ENCODE peak calls at places on chromosome 10, in four cellular contexts. U, I, H and F are unnamed samples.

GRCh38 chr10:103184615-103185014 is 8.5 kb downstream of the NT5C2 start:
- DNase-seq in U (peak), I (peak), H (no peak), F (no peak)

GRCh38 chr10:89837173-89838001 is 136.0 kb downstream of the KIF20B start:
- DNase-seq in U (peak), I (peak), H (no peak), F (no peak)

GRCh38 chr10:27822286-27822685 is 76.7 kb upstream of the MKX start:
- DNase-seq in U (peak), I (no peak), H (no peak), F (peak)

GRCh38 chr10:6743291-6743849 is 163.3 kb upstream of the PRKCQ start:
- DNase-seq in U (no peak), I (peak), H (no peak), F (no peak)

GRCh38 chr10:13206546-13207443 is 27.4 kb downstream of the UCMA start:
- DNase-seq in U (peak), I (peak), H (no peak), F (peak)

GRCh38 chr10:119863951-119864565 is 8.6 kb downstream of the MCMBP start:
- DNase-seq in U (no peak), I (no peak), H (no peak), F (no peak)

GRCh38 chr10:106082865-106083264 is 1081.6 kb downstream of the SORCS1 start:
- DNase-seq in U (peak), I (peak), H (no peak), F (no peak)

GRCh38 chr10:76127984-76128589 is 696.7 kb downstream of the LRMDA start:
- DNase-seq in U (no peak), I (no peak), H (no peak), F (no peak)

GRCh38 chr10:77501152-77501845 is 136.3 kb downstream of the KCNMA1 start:
- DNase-seq in U (peak), I (peak), H (no peak), F (peak)

GRCh38 chr10:92839191-92840085 is 8.9 kb upstream of the EXOC6 start:
- DNase-seq in U (peak), I (peak), H (no peak), F (no peak)

GRCh38 chr10:61897671-61898434 is 3.6 kb upstream of the ARID5B start:
- DNase-seq in U (peak), I (peak), H (no peak), F (no peak)

GRCh38 chr10:47282657-47283018 is 17.4 kb upstream of the GDF10 start:
- DNase-seq in U (no peak), I (no peak), H (no peak), F (no peak)

GRCh38 chr10:95657250-95657649 is 739 bp upstream of the ALDH18A1 start:
- DNase-seq in U (no peak), I (no peak), H (no peak), F (no peak)

GRCh38 chr10:93061594-93062498 is 1.2 kb downstream of the CYP26C1 start:
- DNase-seq in U (peak), I (peak), H (no peak), F (no peak)

GRCh38 chr10:11043039-11043438 is 25.4 kb downstream of the CELF2 start:
- DNase-seq in U (no peak), I (no peak), H (no peak), F (no peak)

GRCh38 chr10:76546411-76546810 is 1091.2 kb downstream of the KCNMA1 start:
- DNase-seq in U (no peak), I (no peak), H (no peak), F (no peak)

GRCh38 chr10:31166606-31167005 is 134.9 kb upstream of the ZNF438 start:
- DNase-seq in U (no peak), I (peak), H (no peak), F (no peak)

GRCh38 chr10:62548686-62549085 is 174.5 kb downstream of the ZNF365 start:
- DNase-seq in U (no peak), I (no peak), H (no peak), F (no peak)

GRCh38 chr10:102652170-102652926 is 8.1 kb downstream of the TRIM8 start:
- DNase-seq in U (no peak), I (no peak), H (no peak), F (no peak)

GRCh38 chr10:94230134-94230785 is 132.5 kb downstream of the NOC3L start:
- DNase-seq in U (no peak), I (no peak), H (no peak), F (no peak)

GRCh38 chr10:64430690-64431323 is 909.6 kb downstream of the REEP3 start:
- DNase-seq in U (peak), I (peak), H (peak), F (no peak)

GRCh38 chr10:95741807-95742528 is 14.0 kb upstream of the ENTPD1 start:
- DNase-seq in U (peak), I (no peak), H (no peak), F (no peak)

GRCh38 chr10:122159159-122159970 is 111.7 kb upstream of the BTBD16 start:
- DNase-seq in U (peak), I (no peak), H (no peak), F (no peak)

GRCh38 chr10:116118851-116119250 is 154.2 kb downstream of the GFRA1 start:
- DNase-seq in U (no peak), I (no peak), H (no peak), F (no peak)

GRCh38 chr10:16828114-16828568 is 10.9 kb upstream of the RSU1 start:
- DNase-seq in U (peak), I (peak), H (peak), F (peak)

GRCh38 chr10:77643795-77644468 is 6.3 kb upstream of the KCNMA1 start:
- DNase-seq in U (peak), I (peak), H (no peak), F (peak)

GRCh38 chr10:130747946-130748345 is 563.6 kb downstream of the TCERG1L start:
- DNase-seq in U (no peak), I (no peak), H (no peak), F (no peak)

GRCh38 chr10:104130041-104130440 is 8.1 kb downstream of the SFR1 start:
- DNase-seq in U (no peak), I (no peak), H (no peak), F (no peak)

GRCh38 chr10:7157091-7157490 is 253.7 kb downstream of the SFMBT2 start:
- DNase-seq in U (no peak), I (no peak), H (no peak), F (no peak)

DNA sequence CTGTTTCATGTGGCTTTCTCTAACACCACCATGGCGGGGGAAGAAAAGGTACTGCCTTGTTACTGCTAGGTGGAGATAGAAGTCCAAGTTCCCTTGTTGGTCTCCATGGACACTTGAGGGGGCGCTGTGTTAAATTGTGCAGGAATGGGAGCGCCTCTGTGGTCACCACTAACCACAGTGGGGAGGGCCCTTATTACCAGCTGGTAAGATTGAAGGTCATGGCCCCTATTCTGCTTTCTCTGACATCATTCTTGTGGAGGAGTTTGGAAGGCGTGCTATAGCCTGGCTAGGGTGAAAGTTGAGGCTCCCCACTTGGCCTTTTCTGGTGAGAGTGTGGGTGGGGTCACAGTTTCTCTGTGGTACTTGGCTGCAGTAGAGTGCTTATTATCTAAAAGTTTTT is 14.9 kb upstream of the MXI1 start:
- DNase-seq in U (no peak), I (no peak), H (no peak), F (no peak)
- TF ChIP-seq CTCF in U (peak), I (no peak), H (peak), F (peak)

DNA sequence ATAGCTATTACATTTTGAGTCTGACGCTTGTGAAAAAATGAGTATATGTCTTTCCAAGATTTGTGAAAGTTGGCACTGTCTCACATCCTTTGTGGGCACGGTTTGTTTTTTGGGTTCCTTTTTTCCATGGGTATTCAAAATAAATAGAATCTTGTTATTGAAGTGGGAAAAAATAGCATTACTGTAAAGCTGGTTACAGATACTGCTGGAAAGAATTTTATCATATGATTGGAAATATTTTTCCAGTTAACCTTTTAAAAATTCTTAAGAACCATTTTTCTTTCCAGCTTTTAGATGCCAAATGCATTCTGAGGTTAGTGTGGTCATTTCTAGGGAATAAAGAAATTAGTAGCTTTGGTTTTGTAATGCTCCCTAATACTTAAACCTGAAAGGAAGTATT is 11.4 kb downstream of the NET1 start:
- DNase-seq in U (no peak), I (no peak), H (no peak), F (no peak)
- H3K4me3 ChIP-seq in U (no peak), I (no peak), H (no peak), F (no peak)

GRCh38 chr10:109929501-109930219 is 6.3 kb upstream of the XPNPEP1 start:
- DNase-seq in U (no peak), I (no peak), H (no peak), F (no peak)
- TF ChIP-seq CTCF in U (no peak), I (no peak), H (no peak), F (no peak)

GRCh38 chr10:29849886-29850285 is 209.5 kb downstream of the JCAD start:
- DNase-seq in U (peak), I (no peak), H (no peak), F (peak)

GRCh38 chr10:29846881-29847280 is 212.1 kb upstream of the SVIL start:
- DNase-seq in U (no peak), I (no peak), H (no peak), F (no peak)

GRCh38 chr10:29851241-29851640 is 208.1 kb downstream of the JCAD start:
- DNase-seq in U (no peak), I (no peak), H (no peak), F (no peak)

GRCh38 chr10:29850371-29850770 is 209.0 kb downstream of the JCAD start:
- DNase-seq in U (no peak), I (no peak), H (no peak), F (no peak)

DNA sequence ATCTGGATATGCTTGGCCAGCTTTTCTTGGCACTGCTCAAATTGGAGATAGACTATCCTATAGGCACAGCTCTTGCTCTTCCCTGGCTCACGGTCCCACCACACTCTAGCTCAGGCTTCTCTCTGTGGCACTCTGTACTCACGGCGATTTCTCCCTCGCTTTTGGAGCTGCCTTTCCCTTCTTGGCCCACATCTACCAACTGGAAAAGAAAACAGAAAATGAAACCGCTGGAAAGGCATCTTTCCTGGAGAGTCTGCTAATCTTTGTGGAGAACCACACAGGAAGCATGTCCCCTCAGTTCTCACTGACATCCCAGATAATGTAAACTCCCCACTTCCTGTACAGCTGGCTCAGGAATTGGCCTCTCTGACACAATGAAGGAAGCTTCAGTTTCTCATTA is 210.0 kb downstream of the JCAD start:
- DNase-seq in U (peak), I (no peak), H (no peak), F (peak)
- H3K4me3 ChIP-seq in U (peak), I (no peak), H (no peak), F (peak)

GRCh38 chr10:97640174-97640867 is at the start of gene PI4K2A:
- DNase-seq in U (peak), I (peak), H (peak), F (peak)
- TF ChIP-seq CTCF in U (no peak), I (no peak), H (no peak), F (no peak)

DNA sequence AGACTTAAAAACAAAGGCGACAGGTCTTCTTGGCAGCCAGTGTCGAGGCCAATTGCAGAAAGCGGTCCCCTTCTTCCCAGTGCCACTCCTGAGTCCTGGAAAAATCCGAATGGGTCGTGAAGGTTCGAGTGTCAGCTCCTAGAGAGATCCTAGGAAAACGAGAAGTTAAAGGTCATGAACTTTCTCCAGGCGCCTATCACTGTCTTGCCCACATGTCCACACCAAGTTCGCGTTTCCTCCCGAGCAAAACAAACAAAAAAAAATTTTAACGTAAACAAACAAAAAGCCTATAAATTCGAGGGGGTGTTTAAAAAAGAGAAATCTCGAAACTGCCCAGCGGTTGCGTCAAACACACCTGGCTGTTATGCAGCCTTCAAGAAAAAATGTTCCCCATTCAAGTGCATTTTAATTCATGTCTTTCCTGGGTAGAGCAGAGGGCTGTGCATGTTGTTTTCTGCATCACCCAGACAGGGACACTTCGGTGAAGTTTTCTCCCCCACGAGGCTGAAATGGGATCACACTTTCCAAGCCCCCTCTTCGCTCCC is 1.5 kb downstream of the ARHGAP21 start:
- DNase-seq in U (peak), I (peak), H (no peak), F (no peak)
- H3K4me3 ChIP-seq in U (peak), I (peak), H (peak), F (peak)

GRCh38 chr10:14758451-14758850 is 16.2 kb downstream of the FAM107B start:
- DNase-seq in U (no peak), I (no peak), H (no peak), F (no peak)

GRCh38 chr10:14757394-14757793 is 17.3 kb downstream of the FAM107B start:
- DNase-seq in U (no peak), I (no peak), H (no peak), F (no peak)

GRCh38 chr10:14757996-14758395 is 16.7 kb downstream of the FAM107B start:
- DNase-seq in U (no peak), I (no peak), H (no peak), F (no peak)

GRCh38 chr10:14761372-14761771 is 13.3 kb downstream of the FAM107B start:
- DNase-seq in U (no peak), I (no peak), H (no peak), F (no peak)

DNA sequence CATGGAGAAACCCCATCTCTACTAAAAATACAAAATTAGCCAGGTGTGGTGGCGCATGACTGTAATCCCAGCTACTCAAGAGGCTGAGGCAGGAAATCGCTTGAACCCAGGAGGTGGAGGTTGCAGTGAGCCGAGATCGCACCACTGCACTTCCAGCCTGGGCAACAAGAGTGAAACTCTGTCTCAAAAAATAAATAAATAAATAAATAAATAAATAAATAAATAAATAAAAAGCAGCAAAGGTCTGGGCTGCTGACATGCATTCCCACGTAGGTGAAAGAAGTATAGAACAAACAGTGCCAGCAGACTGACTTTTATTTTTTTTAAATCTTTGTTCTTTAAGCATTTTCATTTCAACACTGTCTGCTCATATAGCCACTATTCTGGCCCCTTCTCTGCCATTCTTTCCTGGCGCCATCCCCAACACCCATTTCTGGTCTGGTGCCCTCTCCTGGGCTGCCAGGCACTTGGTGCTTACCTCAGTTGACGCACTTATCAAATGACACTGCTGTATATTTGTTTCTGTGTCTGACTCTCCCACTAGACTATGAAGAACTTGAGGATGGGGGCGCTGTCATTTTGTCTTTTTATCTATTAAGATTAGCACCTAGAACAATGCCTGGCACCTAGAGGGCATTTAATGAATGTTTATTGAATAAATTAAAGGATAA is 15.6 kb downstream of the FAM107B start:
- DNase-seq in U (no peak), I (peak), H (no peak), F (no peak)
- TF ChIP-seq CTCF in U (peak), I (peak), H (peak), F (no peak)

GRCh38 chr10:124389613-124390361 is 28.9 kb downstream of the OAT start:
- DNase-seq in U (no peak), I (no peak), H (no peak), F (no peak)
- H3K4me3 ChIP-seq in U (peak), I (no peak), H (no peak), F (peak)